ENCODE peak calls at places on chromosomes 6 and 20, in seven cellular contexts. C is NCI-H345; J is T-helper 2 cell; G is NCI-H1092 treated with DMSO at 0.1 percent for 48 hours; D is NCI-H1105; X is CD4-positive, alpha-beta memory T cell; K is progenitor cell of endocrine pancreas. Z is an unnamed sample.

GRCh38 chr20:49343246-49343645 is 65.4 kb upstream of the ZNFX1 start:
- DNase-seq in C (no peak), J (no peak), G (no peak), D (no peak), X (no peak), K (no peak), Z (no peak)

GRCh38 chr6:44100088-44100550 is 27.1 kb downstream of the MRPL14 start:
- DNase-seq in C (no peak), J (no peak), G (no peak), D (no peak), X (no peak), K (no peak), Z (no peak)

GRCh38 chr6:39365281-39366074 is 43.0 kb upstream of the KCNK16 start:
- DNase-seq in C (no peak), J (no peak), G (no peak), D (no peak), X (no peak), K (no peak), Z (no peak)

GRCh38 chr6:91063362-91063761 is 476.5 kb upstream of the MAP3K7 start:
- DNase-seq in C (no peak), J (no peak), G (no peak), D (no peak), X (no peak), K (no peak), Z (no peak)

GRCh38 chr6:161443868-161444267 is 170.0 kb upstream of the AGPAT4 start:
- DNase-seq in C (no peak), J (no peak), G (no peak), D (peak), X (no peak), K (no peak), Z (no peak)

GRCh38 chr20:57660510-57661199 is 40.4 kb upstream of the ZBP1 start:
- DNase-seq in C (no peak), J (no peak), G (no peak), D (no peak), X (no peak), K (no peak), Z (peak)

GRCh38 chr20:43404880-43405279 is 52.8 kb upstream of the SRSF6 start:
- DNase-seq in C (no peak), J (no peak), G (no peak), D (no peak), X (no peak), K (no peak), Z (no peak)

GRCh38 chr6:14082771-14083170 is 34.8 kb upstream of the CD83 start:
- DNase-seq in C (no peak), J (no peak), G (no peak), D (no peak), X (no peak), K (no peak), Z (no peak)

GRCh38 chr20:6768228-6769185 is 1.0 kb downstream of the BMP2 start:
- DNase-seq in C (peak), J (no peak), G (no peak), D (no peak), X (no peak), K (peak), Z (peak)

GRCh38 chr20:3168079-3168828 is 5.1 kb downstream of the LZTS3 start:
- DNase-seq in C (no peak), J (no peak), G (no peak), D (no peak), X (no peak), K (peak), Z (peak)

GRCh38 chr6:46953921-46954320 is 32.2 kb upstream of the ADGRF5 start:
- DNase-seq in C (no peak), J (no peak), G (no peak), D (no peak), X (no peak), K (no peak), Z (no peak)

GRCh38 chr6:90297124-90297865 is 652 bp upstream of the BACH2 start:
- DNase-seq in C (no peak), J (no peak), G (no peak), D (no peak), X (no peak), K (no peak), Z (no peak)

GRCh38 chr20:64119301-64119680 is 11.9 kb upstream of the NPBWR2 start:
- DNase-seq in C (no peak), J (no peak), G (no peak), D (no peak), X (no peak), K (no peak), Z (no peak)

Z was measured in frontal cortex.